ENCODE peak calls at places on chromosomes 1 and 21, in ten cellular contexts. B is IMR-90, I is tibial artery, E is OCI-LY7, P is neural progenitor cell, S is astrocyte, M is esophagus squamous epithelium, A is endodermal cell, O is cardiac fibroblast, F is AG04450. T is an unnamed sample.

GRCh38 chr21:42833439-42833815 is 45.9 kb downstream of the WDR4 start:
- DNase-seq in B (peak), F (no peak), I (no peak), O (no peak), M (no peak), A (peak), E (peak), P (peak), S (no peak), T (no peak)

GRCh38 chr1:220974431-220974830 is 95.2 kb downstream of the HLX start:
- DNase-seq in B (no peak), E (no peak), F (no peak), I (no peak), O (no peak), P (peak), M (no peak), A (no peak), S (no peak), T (no peak)

GRCh38 chr21:42343963-42344510 is 6.8 kb downstream of the TFF2 start:
- DNase-seq in A (peak), S (no peak), I (no peak), P (no peak), B (no peak), O (no peak), F (no peak), M (no peak), E (no peak), T (no peak)

GRCh38 chr21:36260030-36260787 is 59.8 kb upstream of the MORC3 start:
- DNase-seq in B (peak), A (peak), I (peak), F (peak), S (peak), P (peak), E (peak), M (no peak), O (peak), T (peak)

GRCh38 chr1:62276791-62277190 is 42.4 kb downstream of the KANK4 start:
- DNase-seq in F (no peak), M (no peak), O (no peak), A (no peak), B (no peak), S (no peak), P (no peak), E (no peak), I (no peak), T (no peak)

GRCh38 chr1:204875255-204875654 is 4.6 kb downstream of the NFASC start:
- DNase-seq in I (no peak), B (no peak), S (no peak), M (no peak), F (no peak), O (no peak), E (no peak), A (no peak), P (no peak), T (no peak)

GRCh38 chr1:172266528-172267174 is 153.8 kb upstream of the C1orf105 start:
- DNase-seq in B (no peak), O (no peak), E (no peak), P (no peak), M (no peak), I (no peak), A (no peak), F (no peak), S (peak), T (no peak)

GRCh38 chr1:6914646-6915178 is 129.5 kb downstream of the CAMTA1 start:
- DNase-seq in F (no peak), B (no peak), E (no peak), O (no peak), I (no peak), P (no peak), S (no peak), A (no peak), M (no peak), T (no peak)

GRCh38 chr1:225973158-225973557 is 26.0 kb downstream of the SDE2 start:
- DNase-seq in I (no peak), P (no peak), B (no peak), M (no peak), O (no peak), S (no peak), F (no peak), E (no peak), A (no peak), T (no peak)

GRCh38 chr1:165481820-165482532 is 37.0 kb upstream of the RXRG start:
- DNase-seq in A (no peak), B (peak), O (peak), S (peak), E (no peak), I (peak), P (no peak), M (no peak), F (peak), T (peak)

GRCh38 chr1:39409055-39409816 is 82.2 kb upstream of the BMP8A start:
- DNase-seq in O (peak), B (peak), S (no peak), A (peak), E (no peak), M (no peak), F (no peak), I (peak), P (peak), T (peak)

GRCh38 chr1:238961790-238962189 is 424.6 kb upstream of the CHRM3 start:
- DNase-seq in M (no peak), B (no peak), I (no peak), O (no peak), F (no peak), A (no peak), P (no peak), E (no peak), S (peak), T (no peak)

GRCh38 chr1:12770620-12771019 is 2.9 kb upstream of the PRAMEF12 start:
- DNase-seq in S (no peak), M (no peak), E (no peak), A (no peak), B (no peak), P (no peak), F (no peak), O (no peak), I (no peak), T (no peak)

GRCh38 chr1:118928739-118929554 is 59.2 kb downstream of the TBX15 start:
- DNase-seq in E (peak), M (no peak), S (peak), O (peak), P (peak), I (no peak), B (peak), A (peak), F (no peak), T (peak)

GRCh38 chr1:107687846-107688753 is 276.9 kb downstream of the VAV3 start:
- DNase-seq in E (no peak), M (no peak), F (no peak), A (no peak), B (no peak), S (peak), O (no peak), I (no peak), P (no peak), T (peak)

GRCh38 chr1:91569411-91570104 is 68.9 kb downstream of the CDC7 start:
- DNase-seq in P (no peak), S (peak), O (peak), B (peak), A (peak), F (peak), E (no peak), M (no peak), I (peak), T (peak)

GRCh38 chr1:232472485-232473041 is 157.4 kb downstream of the SIPA1L2 start:
- DNase-seq in M (no peak), O (peak), S (peak), E (no peak), I (no peak), B (peak), A (no peak), F (peak), P (no peak), T (peak)

GRCh38 chr1:71706030-71706671 is 576.2 kb downstream of the NEGR1 start:
- DNase-seq in E (no peak), A (no peak), M (no peak), B (peak), P (peak), S (no peak), O (no peak), F (peak), I (no peak), T (no peak)
- TF ChIP-seq CTCF in E (no peak), A (peak), M (no peak), B (no peak), P (no peak), S (no peak), O (no peak), F (no peak), I (no peak), T (no peak)

GRCh38 chr1:1011388-1011949 is 1.8 kb upstream of the ISG15 start:
- DNase-seq in M (no peak), F (no peak), S (no peak), O (no peak), P (no peak), I (no peak), E (no peak), B (no peak), A (peak), T (no peak)

GRCh38 chr1:1019122-1019999 is 559 bp upstream of the AGRN start:
- DNase-seq in O (peak), A (peak), M (no peak), I (peak), E (peak), P (peak), B (peak), S (peak), F (peak), T (peak)

GRCh38 chr1:1013922-1014617 is 773 bp downstream of the ISG15 start:
- DNase-seq in S (no peak), P (peak), E (peak), F (no peak), O (peak), A (peak), M (no peak), B (peak), I (no peak), T (no peak)

GRCh38 chr1:1013105-1013921 is at the start of gene ISG15:
- DNase-seq in S (peak), B (peak), O (peak), F (peak), M (peak), E (peak), P (peak), A (peak), I (peak), T (peak)

DNA sequence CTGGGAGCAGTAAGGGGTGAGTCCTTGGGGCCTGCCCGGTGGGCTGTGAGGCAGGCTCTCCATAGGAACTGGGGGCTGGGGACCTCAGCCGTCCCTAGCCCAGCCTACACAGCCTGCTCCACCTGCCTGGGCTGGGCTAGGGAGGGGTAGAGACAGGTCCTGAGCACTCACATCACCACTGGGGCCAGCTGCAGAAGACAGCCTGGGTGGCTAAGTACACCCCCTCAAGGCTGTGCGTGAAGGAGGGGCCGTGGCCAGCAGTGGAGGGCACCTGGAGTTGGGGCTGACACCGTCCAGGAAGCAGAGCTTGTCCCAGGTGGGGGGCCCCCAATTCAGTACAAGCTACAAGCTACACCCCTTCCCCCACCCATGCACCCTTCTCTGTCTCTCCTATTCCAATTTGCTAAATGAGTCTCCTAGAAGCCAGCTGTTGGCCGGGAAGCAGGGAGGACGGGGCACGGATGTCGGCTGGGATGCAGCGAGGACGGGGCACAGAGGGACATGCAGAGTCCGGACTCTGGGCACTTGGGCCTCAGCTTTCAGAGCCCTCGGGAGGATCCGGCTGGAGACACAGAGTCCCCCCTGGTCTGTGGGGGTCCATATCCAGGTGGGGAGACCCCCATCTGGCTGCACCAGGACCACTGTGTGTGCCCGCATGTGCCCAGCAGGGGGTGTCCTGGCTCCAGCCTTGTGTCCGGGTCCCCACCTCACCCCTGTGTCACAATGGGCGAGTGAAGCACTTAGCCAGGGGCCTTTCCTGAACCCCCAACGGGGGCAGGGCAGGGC is 1.8 kb downstream of the ISG15 start:
- DNase-seq in O (no peak), A (peak), F (no peak), P (peak), I (no peak), M (no peak), E (peak), B (no peak), S (no peak), T (no peak)
- H3K4me3 ChIP-seq in O (no peak), A (peak), F (no peak), P (no peak), I (peak), M (no peak), E (peak), B (no peak), S (no peak), T (no peak)

GRCh38 chr1:106266786-106267185 is 789.7 kb upstream of the PRMT6 start:
- DNase-seq in M (no peak), E (no peak), P (no peak), B (no peak), I (no peak), A (no peak), S (no peak), O (no peak), F (no peak), T (no peak)

GRCh38 chr1:106268070-106268469 is 788.4 kb upstream of the PRMT6 start:
- DNase-seq in M (no peak), A (no peak), S (peak), I (no peak), P (peak), E (no peak), F (no peak), B (no peak), O (peak), T (peak)
- TF ChIP-seq CTCF in M (no peak), A (peak), S (peak), I (no peak), P (peak), E (peak), F (no peak), B (no peak), O (no peak), T (peak)

GRCh38 chr1:4034318-4034887 is 134.3 kb upstream of the C1orf174 start:
- DNase-seq in I (no peak), M (no peak), O (no peak), E (peak), F (no peak), B (no peak), S (no peak), P (no peak), A (peak), T (no peak)
- H3K4me3 ChIP-seq in I (no peak), M (no peak), O (no peak), E (no peak), F (no peak), B (no peak), S (no peak), P (no peak), A (no peak), T (no peak)

DNA sequence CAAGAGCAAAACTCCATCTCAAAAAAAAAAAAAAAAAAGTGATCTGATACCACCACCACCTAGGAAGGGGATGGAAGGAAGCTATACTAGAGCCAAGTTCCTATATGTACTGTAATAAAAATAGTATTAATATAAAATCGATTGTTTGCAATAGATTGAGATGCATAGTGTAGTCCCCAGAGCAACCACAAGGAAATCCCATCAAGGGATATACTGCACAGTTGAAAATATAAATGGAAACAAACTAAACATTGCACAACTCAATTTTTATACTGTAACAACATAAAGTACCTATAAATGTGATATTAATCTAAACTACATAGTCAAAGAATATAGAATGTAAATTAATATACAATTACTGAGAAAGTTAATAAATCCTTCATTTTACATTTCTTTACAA is 20.9 kb upstream of the PSMG1 start:
- DNase-seq in A (no peak), B (no peak), O (no peak), I (no peak), E (no peak), P (no peak), F (no peak), S (no peak), M (no peak), T (no peak)
- TF ChIP-seq CTCF in A (peak), B (peak), O (peak), I (no peak), E (no peak), P (peak), F (peak), S (peak), M (no peak), T (peak)

GRCh38 chr1:76395059-76395458 is 320.5 kb downstream of the ST6GALNAC3 start:
- DNase-seq in S (no peak), E (no peak), B (no peak), M (no peak), O (no peak), F (no peak), A (no peak), I (no peak), P (no peak), T (no peak)

DNA sequence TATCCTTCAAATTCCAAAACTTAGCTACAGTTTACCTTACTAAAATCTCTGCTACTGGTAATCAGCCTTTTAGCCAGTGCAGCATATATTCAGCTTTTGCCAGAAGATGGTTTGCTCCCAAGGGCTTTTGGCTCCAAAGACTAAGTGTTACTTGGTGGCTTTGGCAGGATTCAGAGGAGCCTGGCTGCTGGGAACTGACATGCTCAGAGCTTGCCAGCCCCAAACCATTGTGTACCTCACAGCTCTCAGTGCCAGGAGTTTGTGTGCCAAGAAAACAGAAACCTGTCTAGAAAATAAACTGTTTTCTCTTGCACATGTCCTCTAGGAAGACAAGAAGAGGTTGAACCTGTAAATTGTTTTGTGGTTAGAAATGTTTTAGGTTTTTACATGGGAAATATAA is 315.9 kb downstream of the ST6GALNAC3 start:
- DNase-seq in I (no peak), E (no peak), P (no peak), O (no peak), A (no peak), S (no peak), B (no peak), F (no peak), M (no peak), T (no peak)
- H3K4me3 ChIP-seq in I (no peak), E (no peak), P (no peak), O (no peak), A (no peak), S (no peak), B (no peak), F (no peak), M (no peak), T (no peak)

DNA sequence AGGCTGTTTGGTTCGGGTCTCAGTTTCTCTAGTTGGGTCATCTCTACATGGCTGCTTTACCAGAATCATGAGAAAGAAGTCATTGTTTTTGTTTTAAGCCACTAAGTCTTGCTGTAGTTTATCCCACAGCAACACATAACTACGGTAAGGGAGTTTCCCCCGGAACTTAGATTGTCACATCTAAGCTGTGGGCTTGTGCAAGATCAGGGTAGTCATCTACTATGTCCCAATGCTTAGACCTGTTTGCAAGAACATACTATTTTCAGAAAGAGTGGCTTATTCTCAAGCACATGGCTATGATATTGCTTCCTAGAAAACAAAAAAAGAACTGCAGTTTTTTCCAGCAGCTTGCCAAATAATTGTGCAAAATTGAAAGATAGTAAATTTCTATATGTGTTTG is 18.0 kb upstream of the OLIG2 start:
- DNase-seq in B (no peak), I (no peak), S (no peak), P (no peak), F (no peak), O (peak), A (no peak), E (no peak), M (no peak), T (no peak)
- TF ChIP-seq CTCF in B (no peak), I (no peak), S (no peak), P (no peak), F (no peak), O (no peak), A (no peak), E (no peak), M (no peak), T (no peak)

GRCh38 chr1:151703813-151704212 is 12.8 kb downstream of the CELF3 start:
- DNase-seq in F (no peak), P (no peak), A (no peak), O (no peak), E (no peak), S (no peak), I (no peak), M (no peak), B (no peak), T (no peak)
- H3K4me3 ChIP-seq in F (no peak), P (no peak), A (no peak), O (no peak), E (no peak), S (no peak), I (no peak), M (no peak), B (no peak), T (no peak)

T was measured in fibroblast of pulmonary artery.